ENCODE peak calls at places on chromosomes 13 and 19, in five cellular contexts. H is MM.1S, X is SK-N-SH, Q is HCT116, L is neural progenitor cell. Z is an unnamed sample.

GRCh38 chr13:95100525-95101121 is 200.6 kb downstream of the ABCC4 start:
- DNase-seq in Q (no peak), L (peak; percentile 63), H (no peak), X (no peak), Z (peak; percentile 97)

GRCh38 chr19:17235618-17236413 is 9.8 kb downstream of the OCEL1 start:
- DNase-seq in X (peak; percentile 90), Q (no peak), H (peak; percentile 74), L (peak; percentile 91), Z (no peak)

GRCh38 chr13:99275093-99275469 is 16.9 kb upstream of the GPR18 start:
- DNase-seq in X (no peak), L (no peak), H (peak; percentile 21), Q (no peak), Z (peak; percentile 39)

GRCh38 chr19:13118424-13119193 is 545 bp downstream of the NACC1 start:
- DNase-seq in X (peak; percentile 83), H (peak; percentile 38), L (peak; percentile 93), Q (no peak), Z (peak; percentile 66)

GRCh38 chr19:13154241-13154778 is 4.1 kb downstream of the IER2 start:
- DNase-seq in H (no peak), Q (no peak), X (peak; percentile 57), L (peak; percentile 64), Z (peak; percentile 85)

GRCh38 chr13:29143864-29144263 is 323.7 kb downstream of the MTUS2 start:
- DNase-seq in H (no peak), L (no peak), Q (no peak), X (no peak), Z (no peak)

GRCh38 chr19:56566904-56567273 is 379 bp upstream of the ZNF470 start:
- DNase-seq in X (peak; percentile 68), L (no peak), Q (no peak), H (no peak), Z (no peak)

GRCh38 chr13:51793570-51794273 is 10.2 kb downstream of the DHRS12 start:
- DNase-seq in Q (peak; percentile 55), H (no peak), L (no peak), X (no peak), Z (peak; percentile 80)

GRCh38 chr13:93290503-93290902 is 63.9 kb downstream of the GPC6 start:
- DNase-seq in L (no peak), X (no peak), H (no peak), Q (no peak), Z (no peak)

GRCh38 chr19:55437410-55437809 is 5.7 kb downstream of the SHISA7 start:
- DNase-seq in X (no peak), L (peak; percentile 90), Q (peak; percentile 40), H (peak; percentile 48), Z (peak; percentile 83)

GRCh38 chr13:31485183-31485582 is 254.1 kb upstream of the RXFP2 start:
- DNase-seq in L (no peak), X (no peak), H (no peak), Q (no peak), Z (no peak)

GRCh38 chr13:30616927-30617314 is 799 bp upstream of the USPL1 start:
- DNase-seq in X (peak; percentile 64), L (peak; percentile 87), H (peak; percentile 78), Q (peak; percentile 78), Z (peak; percentile 67)

GRCh38 chr13:60788156-60788829 is 391.3 kb downstream of the TDRD3 start:
- DNase-seq in Q (no peak), X (no peak), L (no peak), H (no peak), Z (peak; percentile 65)

GRCh38 chr19:1079566-1080111 is 12.7 kb downstream of the ARHGAP45 start:
- DNase-seq in L (no peak), H (no peak), X (peak; percentile 89), Q (no peak), Z (no peak)

GRCh38 chr13:75801388-75801787 is 165.3 kb downstream of the LMO7 start:
- DNase-seq in X (no peak), Q (no peak), H (no peak), L (no peak), Z (no peak)

GRCh38 chr19:35154535-35155406 is at the start of gene FXYD5:
- DNase-seq in L (peak; percentile 72), H (peak; percentile 51), Q (no peak), X (peak; percentile 60), Z (peak; percentile 70)

GRCh38 chr13:77067519-77067918 is 40.6 kb upstream of the FBXL3 start:
- DNase-seq in X (no peak), H (no peak), L (no peak), Q (no peak), Z (no peak)

GRCh38 chr13:20580257-20580656 is 13.3 kb downstream of the IFT88 start:
- DNase-seq in Q (no peak), X (no peak), L (no peak), H (no peak), Z (no peak)

GRCh38 chr19:50492303-50493052 is 15.8 kb upstream of the GARIN5A start:
- DNase-seq in Q (no peak), L (peak; percentile 24), H (no peak), X (peak; percentile 53), Z (peak; percentile 27)

GRCh38 chr19:33796164-33797100 is at the start of gene KCTD15:
- DNase-seq in H (no peak), Q (no peak), X (peak; percentile 86), L (peak; percentile 92), Z (peak; percentile 16)

GRCh38 chr13:71244181-71244580 is 622.8 kb downstream of the DACH1 start:
- DNase-seq in H (no peak), L (no peak), Q (no peak), X (no peak), Z (no peak)

GRCh38 chr19:4376245-4376990 is 23.9 kb downstream of the SH3GL1 start:
- DNase-seq in Q (no peak), X (no peak), L (no peak), H (no peak), Z (peak; percentile 45)

GRCh38 chr19:4378886-4379285 is 21.5 kb downstream of the SH3GL1 start:
- DNase-seq in Q (no peak), L (no peak), H (no peak), X (no peak), Z (no peak)

GRCh38 chr19:4379383-4380253 is 20.7 kb downstream of the SH3GL1 start:
- DNase-seq in X (peak; percentile 18), H (no peak), Q (no peak), L (no peak), Z (peak; percentile 91)

GRCh38 chr19:4376991-4377781 is 23.2 kb downstream of the SH3GL1 start:
- DNase-seq in H (no peak), Q (no peak), X (no peak), L (no peak), Z (peak; percentile 84)

DNA sequence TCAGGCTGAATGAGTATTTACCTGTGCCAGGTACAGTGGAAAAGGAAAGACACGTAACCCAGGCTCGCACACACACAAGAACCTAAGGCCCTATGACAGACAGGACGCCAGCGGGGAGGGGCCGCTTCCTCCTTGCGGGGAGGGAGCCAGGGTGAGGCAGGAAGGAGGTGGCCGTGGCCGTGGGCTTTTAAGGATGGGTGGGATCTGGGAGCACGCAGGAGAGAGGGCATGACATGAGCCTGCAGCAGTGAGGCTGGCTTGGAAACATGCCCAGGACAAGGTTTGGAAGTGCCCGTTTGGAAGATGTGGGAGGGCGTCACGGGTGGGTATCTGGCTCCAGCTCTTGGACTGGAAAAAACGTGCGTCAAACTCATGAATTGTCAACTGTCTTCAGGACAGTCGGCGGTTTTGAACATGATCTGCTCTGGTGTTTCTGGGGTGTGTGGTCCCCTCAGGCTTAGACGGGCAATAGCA is 20.1 kb downstream of the SH3GL1 start:
- DNase-seq in X (peak; percentile 29), Q (no peak), L (no peak), H (no peak), Z (no peak)
- TF ChIP-seq EZH2phosphoT487 in X (no peak), Q (no peak), L (no peak), H (no peak), Z (no peak)

GRCh38 chr19:15418588-15419412 is at the start of gene AKAP8L:
- DNase-seq in L (peak; percentile 99), H (peak; percentile 99), X (peak; percentile 97), Q (peak; percentile 100), Z (peak; percentile 99)
- H2AFZ ChIP-seq in L (no peak within 1 kb of the TSS), H (peak within 1 kb of the TSS; percentile 66), X (peak within 1 kb of the TSS; percentile 54), Q (no peak within 1 kb of the TSS), Z (peak within 1 kb of the TSS; percentile 54)

GRCh38 chr19:36259211-36259610 is 44.3 kb downstream of the ZNF146 start:
- DNase-seq in X (no peak), Q (no peak), H (no peak), L (no peak), Z (no peak)
- TF ChIP-seq EZH2phosphoT487 in X (no peak), Q (no peak), H (no peak), L (no peak), Z (no peak)

GRCh38 chr13:40403509-40404241 is 262.8 kb downstream of the FOXO1 start:
- DNase-seq in X (no peak), H (no peak), Q (no peak), L (no peak), Z (no peak)
- H2AFZ ChIP-seq in X (no peak overlapping the region), H (no peak overlapping the region), Q (no peak overlapping the region), L (no peak overlapping the region), Z (no peak overlapping the region)

GRCh38 chr19:11296264-11296663 is 304 bp downstream of the TSPAN16 start:
- DNase-seq in Q (no peak), L (no peak), H (no peak), X (no peak), Z (no peak)
- TF ChIP-seq EZH2phosphoT487 in Q (no peak), L (no peak), H (no peak), X (no peak), Z (no peak)

DNA sequence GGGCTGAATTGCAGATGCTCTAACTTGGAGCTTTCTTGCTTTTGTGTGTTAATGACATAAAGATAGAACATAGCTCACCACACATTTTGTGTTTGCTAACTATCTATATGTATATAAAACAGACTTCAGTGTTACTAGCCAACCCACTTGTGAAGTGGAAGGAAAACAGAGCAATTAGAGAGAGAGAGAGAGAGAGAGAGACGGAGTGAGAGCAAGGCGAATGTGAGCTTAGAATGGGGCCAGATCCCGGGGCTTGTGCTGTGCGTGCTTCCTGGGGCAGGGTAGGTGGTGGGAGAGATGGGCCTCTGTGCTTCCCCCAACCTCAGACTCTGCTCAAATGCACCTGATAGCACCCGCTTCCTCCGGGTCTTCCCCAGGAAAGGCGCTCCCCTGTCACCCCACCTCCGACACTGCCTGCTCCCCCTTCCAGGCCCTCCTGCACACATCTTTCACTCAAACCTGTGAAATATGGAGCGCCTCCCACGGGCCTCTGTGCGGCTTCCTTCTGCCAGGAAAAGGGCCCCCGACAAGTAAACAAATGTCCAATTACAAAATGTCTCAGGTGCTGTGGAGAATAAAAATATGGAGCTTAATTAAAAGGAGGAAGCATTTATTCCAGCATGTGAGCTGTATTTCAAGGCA is 15.8 kb upstream of the CCNE1 start:
- DNase-seq in L (no peak), X (no peak), H (no peak), Q (no peak), Z (no peak)
- H2AFZ ChIP-seq in L (peak overlapping the region; percentile 10), X (no peak overlapping the region), H (no peak overlapping the region), Q (no peak overlapping the region), Z (no peak overlapping the region)

GRCh38 chr19:45406165-45406956 is at the start of gene POLR1G:
- DNase-seq in X (peak; percentile 90), L (peak; percentile 88), Q (peak; percentile 79), H (peak; percentile 91), Z (peak; percentile 73)
- TF ChIP-seq EZH2phosphoT487 in X (no peak), L (no peak), Q (no peak), H (no peak), Z (no peak)

Z was measured in PC-3.